ENCODE peak calls at places on chromosomes 6 and 20, in seven cellular contexts. O, X, A, D, I, P and E are unnamed samples.

GRCh38 chr20:48827880-48828733 is at the start of gene PREX1:
- DNase-seq in O (peak; percentile 83), X (peak; percentile 82), A (peak; percentile 99), D (peak; percentile 81), I (peak; percentile 72), P (peak; percentile 91), E (peak; percentile 80)

GRCh38 chr6:27891300-27891913 is 20.8 kb downstream of the OR2B2 start:
- DNase-seq in O (no peak), X (no peak), A (no peak), D (no peak), I (no peak), P (no peak), E (no peak)

GRCh38 chr6:145015739-145016558 is 719.4 kb downstream of the EPM2A start:
- DNase-seq in O (no peak), X (peak; percentile 90), A (peak; percentile 37), D (peak; percentile 88), I (no peak), P (no peak), E (no peak)

GRCh38 chr20:49356676-49357075 is 78.8 kb upstream of the ZNFX1 start:
- DNase-seq in O (no peak), X (no peak), A (no peak), D (no peak), I (no peak), P (no peak), E (no peak)

GRCh38 chr20:45341939-45342862 is 6.0 kb downstream of the SDC4 start:
- DNase-seq in O (peak; percentile 79), X (no peak), A (no peak), D (peak; percentile 50), I (peak; percentile 80), P (peak; percentile 52), E (no peak)

GRCh38 chr6:105388392-105388791 is 14.5 kb downstream of the PREP start:
- DNase-seq in O (no peak), X (no peak), A (no peak), D (no peak), I (no peak), P (no peak), E (no peak)

GRCh38 chr20:61514805-61515505 is 262.9 kb downstream of the CDH4 start:
- DNase-seq in O (no peak), X (no peak), A (no peak), D (no peak), I (no peak), P (no peak), E (no peak)

GRCh38 chr6:128882991-128883571 is at the start of gene LAMA2:
- DNase-seq in O (peak; percentile 90), X (peak; percentile 65), A (no peak), D (peak; percentile 38), I (peak; percentile 86), P (peak; percentile 84), E (no peak)

GRCh38 chr6:74115674-74116073 is 419.7 kb downstream of the CD109 start:
- DNase-seq in O (no peak), X (peak; percentile 15), A (no peak), D (no peak), I (no peak), P (no peak), E (no peak)

GRCh38 chr6:26126394-26127221 is 39.4 kb downstream of the HFE start:
- DNase-seq in O (no peak), X (no peak), A (no peak), D (no peak), I (no peak), P (no peak), E (no peak)

GRCh38 chr20:33893314-33893713 is 82.2 kb downstream of the CHMP4B start:
- DNase-seq in O (no peak), X (peak; percentile 55), A (no peak), D (no peak), I (no peak), P (no peak), E (no peak)

GRCh38 chr6:46954819-46955520 is 33.2 kb upstream of the ADGRF5 start:
- DNase-seq in O (peak; percentile 10), X (no peak), A (no peak), D (peak; percentile 65), I (no peak), P (no peak), E (no peak)

GRCh38 chr6:150452642-150453243 is 83.9 kb downstream of the IYD start:
- DNase-seq in O (peak; percentile 81), X (no peak), A (no peak), D (peak; percentile 64), I (no peak), P (peak; percentile 21), E (no peak)

GRCh38 chr20:10002871-10003270 is 31.9 kb upstream of the ANKEF1 start:
- DNase-seq in O (no peak), X (no peak), A (no peak), D (no peak), I (no peak), P (no peak), E (no peak)

GRCh38 chr6:135534773-135535380 is 37.3 kb upstream of the AHI1 start:
- DNase-seq in O (no peak), X (peak; percentile 10), A (no peak), D (no peak), I (no peak), P (no peak), E (no peak)

GRCh38 chr6:11900662-11901598 is 111.2 kb upstream of the HIVEP1 start:
- DNase-seq in O (no peak), X (no peak), A (no peak), D (no peak), I (no peak), P (peak; percentile 64), E (no peak)

GRCh38 chr6:158347335-158347734 is 35.1 kb downstream of the TULP4 start:
- DNase-seq in O (no peak), X (no peak), A (no peak), D (no peak), I (no peak), P (no peak), E (no peak)

GRCh38 chr20:13113731-13114130 is 105.0 kb downstream of the SPTLC3 start:
- DNase-seq in O (no peak), X (peak; percentile 22), A (no peak), D (no peak), I (no peak), P (no peak), E (no peak)

GRCh38 chr20:5549200-5549599 is 201.0 kb upstream of the SHLD1 start:
- DNase-seq in O (no peak), X (no peak), A (no peak), D (no peak), I (no peak), P (no peak), E (no peak)

GRCh38 chr6:165915022-165915770 is 252.2 kb upstream of the PDE10A start:
- DNase-seq in O (no peak), X (no peak), A (no peak), D (no peak), I (no peak), P (no peak), E (no peak)

GRCh38 chr6:120951258-120951657 is 383.0 kb downstream of the TBC1D32 start:
- DNase-seq in O (no peak), X (no peak), A (no peak), D (no peak), I (no peak), P (no peak), E (no peak)

GRCh38 chr20:39067526-39068216 is 105.5 kb downstream of the DHX35 start:
- DNase-seq in O (no peak), X (peak; percentile 62), A (no peak), D (no peak), I (no peak), P (no peak), E (no peak)

GRCh38 chr20:51525241-51526104 is 17.0 kb downstream of the NFATC2 start:
- DNase-seq in O (peak; percentile 40), X (no peak), A (peak; percentile 50), D (peak; percentile 45), I (no peak), P (no peak), E (no peak)

DNA sequence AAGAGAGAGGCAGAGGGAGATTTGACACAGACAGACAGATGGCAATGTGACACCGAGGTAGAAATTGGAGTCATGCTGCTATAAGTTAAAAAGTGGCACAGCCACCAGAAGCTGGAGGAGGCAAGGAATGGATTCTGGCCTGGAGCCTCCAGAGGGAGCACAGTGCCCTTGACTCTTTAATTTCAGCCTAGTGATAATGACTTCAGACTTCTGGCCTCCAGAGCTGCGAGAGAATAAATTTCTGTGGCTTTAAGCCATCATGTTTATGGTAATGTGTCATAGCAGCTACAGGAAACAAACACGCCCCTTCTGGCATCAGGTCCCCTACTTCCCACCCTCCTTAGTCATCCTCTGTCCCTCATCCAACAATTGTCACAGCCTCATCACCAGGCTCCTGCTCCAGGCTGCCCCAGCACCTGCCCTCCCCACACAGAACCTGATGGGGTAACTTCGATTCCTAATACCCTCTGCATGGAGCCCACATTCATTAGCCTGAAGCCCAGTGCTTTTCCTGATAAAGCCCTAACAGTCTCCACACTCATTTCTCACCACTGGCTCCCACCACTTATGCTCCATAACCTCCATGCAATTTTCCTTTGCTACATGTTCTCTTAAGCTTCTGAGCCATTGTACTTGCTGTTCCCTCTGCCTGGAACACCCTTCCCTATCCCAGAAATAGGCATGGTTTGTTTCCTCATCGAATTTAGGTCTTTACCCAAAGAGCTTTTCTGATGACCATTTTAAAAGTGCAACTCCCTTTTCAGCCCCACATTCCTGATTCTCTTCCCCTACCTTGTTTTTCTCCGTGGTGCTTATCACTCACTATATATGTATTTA is 69.7 kb upstream of the TOX2 start:
- DNase-seq in O (no peak), X (peak; percentile 94), A (no peak), D (peak; percentile 82), I (no peak), P (no peak), E (no peak)
- TF ChIP-seq CTCF in O (no peak), X (peak; percentile 28), A (no peak), D (peak; percentile 12), I (no peak), P (no peak), E (peak; percentile 26)

DNA sequence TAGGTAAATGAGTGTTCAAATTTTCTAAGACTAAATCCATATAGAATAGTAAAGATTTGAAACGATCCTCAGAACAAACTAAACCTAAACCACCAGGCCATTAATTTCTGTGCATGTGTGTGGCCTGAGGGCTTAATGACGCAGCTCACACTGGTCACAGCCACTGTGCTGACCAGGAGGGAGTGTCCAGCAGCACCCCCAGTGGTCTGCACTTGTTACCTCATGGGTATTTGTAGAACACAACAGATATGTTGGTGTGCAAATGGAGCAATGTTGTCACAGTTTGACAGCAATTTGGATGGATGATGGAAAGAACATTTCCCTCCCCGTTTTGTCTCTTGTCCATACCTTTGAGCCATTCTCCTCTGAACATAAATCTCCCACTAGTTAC is 122.4 kb upstream of the EXOC2 start:
- DNase-seq in O (no peak), X (no peak), A (no peak), D (no peak), I (no peak), P (peak; percentile 58), E (no peak)
- TF ChIP-seq CTCF in O (no peak), X (no peak), A (no peak), D (no peak), I (no peak), P (peak; percentile 48), E (no peak)

GRCh38 chr6:168616807-168617756 is 176.1 kb downstream of the SMOC2 start:
- DNase-seq in O (peak; percentile 39), X (no peak), A (no peak), D (no peak), I (no peak), P (peak; percentile 38), E (no peak)
- TF ChIP-seq CTCF in O (no peak), X (no peak), A (no peak), D (no peak), I (no peak), P (peak; percentile 44), E (no peak)

DNA sequence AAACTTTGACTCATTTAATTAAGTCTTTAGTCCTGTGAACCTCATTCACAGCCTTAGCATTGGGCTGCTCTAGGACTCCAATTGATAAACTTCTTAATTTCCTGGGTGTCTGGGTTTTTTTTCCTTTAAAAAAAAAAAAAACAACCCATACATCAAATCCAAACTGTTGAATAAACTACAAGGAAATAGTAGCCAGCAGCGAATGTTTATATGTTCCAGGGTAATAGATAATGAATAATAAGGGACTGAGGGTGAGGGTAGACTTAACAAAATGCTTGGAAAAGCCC is 563.5 kb upstream of the AGPAT4 start:
- DNase-seq in O (no peak), X (no peak), A (no peak), D (no peak), I (no peak), P (no peak), E (no peak)
- TF ChIP-seq CTCF in O (no peak), X (no peak), A (no peak), D (no peak), I (no peak), P (no peak), E (no peak)